ENCODE peak calls at places on chromosomes 11 and 22, in eight cellular contexts. M, N, U, B, O, Y, V and X are unnamed samples.

GRCh38 chr11:22340803-22341581 is 2.8 kb downstream of the SLC17A6 start:
- DNase-seq in M (peak), N (no peak), U (no peak), B (no peak), O (no peak), Y (no peak), V (no peak), X (no peak)

GRCh38 chr11:68122936-68123539 is 1.9 kb upstream of the CHKA start:
- DNase-seq in M (peak), N (no peak), U (no peak), B (no peak), O (no peak), Y (no peak), V (no peak), X (no peak)

GRCh38 chr22:35961480-35961902 is 67.1 kb downstream of the RBFOX2 start:
- DNase-seq in M (peak), N (peak), U (no peak), B (no peak), O (peak), Y (no peak), V (peak), X (peak)

GRCh38 chr11:28713850-28714249 is 605.7 kb downstream of the METTL15 start:
- DNase-seq in M (no peak), N (no peak), U (no peak), B (no peak), O (no peak), Y (no peak), V (no peak), X (no peak)

GRCh38 chr22:36566720-36567119 is 37.8 kb upstream of the EIF3D start:
- DNase-seq in M (no peak), N (no peak), U (no peak), B (no peak), O (no peak), Y (no peak), V (no peak), X (no peak)

GRCh38 chr11:11520231-11521015 is 101.4 kb downstream of the GALNT18 start:
- DNase-seq in M (no peak), N (no peak), U (no peak), B (no peak), O (no peak), Y (no peak), V (no peak), X (no peak)

GRCh38 chr11:1269957-1270356 is 39.5 kb downstream of the TOLLIP start:
- DNase-seq in M (no peak), N (no peak), U (peak), B (no peak), O (no peak), Y (no peak), V (no peak), X (no peak)

GRCh38 chr22:35630387-35630793 is 13.3 kb upstream of the MB start:
- DNase-seq in M (peak), N (peak), U (peak), B (peak), O (peak), Y (no peak), V (peak), X (peak)

GRCh38 chr11:13206086-13206640 is 71.4 kb upstream of the BMAL1 start:
- DNase-seq in M (no peak), N (no peak), U (no peak), B (no peak), O (no peak), Y (no peak), V (no peak), X (no peak)

GRCh38 chr11:117597083-117597482 is 199.9 kb downstream of the DSCAML1 start:
- DNase-seq in M (peak), N (peak), U (no peak), B (peak), O (peak), Y (no peak), V (peak), X (peak)

GRCh38 chr11:110903378-110903777 is 191.1 kb upstream of the ARHGAP20 start:
- DNase-seq in M (no peak), N (no peak), U (no peak), B (no peak), O (no peak), Y (no peak), V (no peak), X (no peak)

GRCh38 chr22:41908409-41909289 is 6.2 kb downstream of the SHISA8 start:
- DNase-seq in M (peak), N (no peak), U (no peak), B (no peak), O (no peak), Y (no peak), V (no peak), X (no peak)

GRCh38 chr11:126918556-126918955 is 82.0 kb downstream of the KIRREL3 start:
- DNase-seq in M (no peak), N (no peak), U (no peak), B (no peak), O (no peak), Y (no peak), V (no peak), X (peak)

GRCh38 chr11:727859-728748 is 19.2 kb upstream of the TALDO1 start:
- DNase-seq in M (peak), N (peak), U (peak), B (peak), O (peak), Y (no peak), V (peak), X (peak)

GRCh38 chr22:49827307-49827852 is 293 bp downstream of the BRD1 start:
- DNase-seq in M (peak), N (no peak), U (no peak), B (no peak), O (no peak), Y (no peak), V (no peak), X (no peak)

GRCh38 chr22:28142361-28142801 is 223.3 kb upstream of the PITPNB start:
- DNase-seq in M (peak), N (peak), U (no peak), B (no peak), O (peak), Y (no peak), V (peak), X (peak)

GRCh38 chr11:71321433-71322191 is 69.2 kb upstream of the SHANK2 start:
- DNase-seq in M (no peak), N (no peak), U (peak), B (no peak), O (no peak), Y (no peak), V (no peak), X (no peak)

GRCh38 chr22:47354668-47355387 is 592.4 kb downstream of the TBC1D22A start:
- DNase-seq in M (no peak), N (no peak), U (no peak), B (no peak), O (no peak), Y (no peak), V (no peak), X (no peak)

GRCh38 chr22:49021926-49022815 is 805.5 kb downstream of the BRD1 start:
- DNase-seq in M (no peak), N (no peak), U (peak), B (no peak), O (no peak), Y (no peak), V (no peak), X (no peak)

GRCh38 chr22:35597692-35598395 is 19.3 kb downstream of the MB start:
- DNase-seq in M (no peak), N (no peak), U (no peak), B (no peak), O (no peak), Y (no peak), V (no peak), X (no peak)

GRCh38 chr11:47881145-47881544 is 33.0 kb upstream of the NUP160 start:
- DNase-seq in M (no peak), N (no peak), U (peak), B (no peak), O (no peak), Y (no peak), V (no peak), X (no peak)

GRCh38 chr11:76892305-76892704 is 31.6 kb downstream of the ACER3 start:
- DNase-seq in M (no peak), N (no peak), U (no peak), B (no peak), O (no peak), Y (no peak), V (no peak), X (no peak)

GRCh38 chr11:95067828-95068244 is 1.1 kb downstream of the SRSF8 start:
- DNase-seq in M (no peak), N (no peak), U (peak), B (no peak), O (no peak), Y (peak), V (no peak), X (no peak)

GRCh38 chr11:95301497-95301896 is 70.5 kb upstream of the SESN3 start:
- DNase-seq in M (no peak), N (no peak), U (no peak), B (no peak), O (peak), Y (no peak), V (no peak), X (peak)

GRCh38 chr22:23673826-23674690 is 16.8 kb upstream of the RGL4 start:
- DNase-seq in M (peak), N (no peak), U (peak), B (no peak), O (no peak), Y (no peak), V (no peak), X (no peak)

GRCh38 chr11:132114185-132114584 is 743.8 kb downstream of the NTM start:
- DNase-seq in M (peak), N (no peak), U (no peak), B (no peak), O (peak), Y (no peak), V (no peak), X (peak)

GRCh38 chr22:24147666-24148065 is 33.6 kb upstream of the SUSD2 start:
- DNase-seq in M (no peak), N (no peak), U (no peak), B (peak), O (no peak), Y (no peak), V (no peak), X (no peak)

GRCh38 chr11:127126956-127127355 is 126.4 kb upstream of the KIRREL3 start:
- DNase-seq in M (peak), N (no peak), U (no peak), B (no peak), O (no peak), Y (no peak), V (no peak), X (no peak)

GRCh38 chr11:119520966-119521365 is 98.0 kb upstream of the THY1 start:
- DNase-seq in M (no peak), N (no peak), U (no peak), B (no peak), O (no peak), Y (no peak), V (no peak), X (no peak)

GRCh38 chr22:27668828-27669797 is 132.4 kb downstream of the MN1 start:
- DNase-seq in M (no peak), N (peak), U (peak), B (no peak), O (peak), Y (no peak), V (peak), X (peak)

GRCh38 chr11:119615003-119615878 is 113.8 kb downstream of the NECTIN1 start:
- DNase-seq in M (no peak), N (peak), U (no peak), B (peak), O (peak), Y (peak), V (peak), X (peak)

GRCh38 chr22:44365832-44366231 is 53.1 kb upstream of the SHISAL1 start:
- DNase-seq in M (no peak), N (no peak), U (peak), B (no peak), O (no peak), Y (no peak), V (no peak), X (no peak)

GRCh38 chr11:64784813-64785581 is 6.7 kb upstream of the SF1 start:
- DNase-seq in M (no peak), N (no peak), U (no peak), B (no peak), O (no peak), Y (no peak), V (no peak), X (no peak)

GRCh38 chr11:64788321-64789215 is 10.2 kb upstream of the SF1 start:
- DNase-seq in M (no peak), N (no peak), U (peak), B (no peak), O (no peak), Y (no peak), V (no peak), X (no peak)

GRCh38 chr11:64789331-64790204 is 11.2 kb upstream of the SF1 start:
- DNase-seq in M (no peak), N (no peak), U (peak), B (no peak), O (no peak), Y (no peak), V (no peak), X (no peak)

GRCh38 chr11:64786308-64786707 is 8.0 kb upstream of the SF1 start:
- DNase-seq in M (no peak), N (no peak), U (peak), B (no peak), O (no peak), Y (no peak), V (no peak), X (no peak)

GRCh38 chr11:64787526-64788320 is 9.4 kb upstream of the SF1 start:
- DNase-seq in M (peak), N (peak), U (peak), B (peak), O (peak), Y (peak), V (peak), X (peak)
- TF ChIP-seq CTCF in M (peak), N (peak), U (peak), B (peak), O (peak), Y (peak), V (peak), X (peak)

GRCh38 chr11:35141538-35141937 is 2.6 kb downstream of the CD44 start:
- DNase-seq in M (no peak), N (no peak), U (peak), B (no peak), O (no peak), Y (no peak), V (no peak), X (no peak)

GRCh38 chr11:35139883-35140282 is 912 bp downstream of the CD44 start:
- DNase-seq in M (no peak), N (no peak), U (no peak), B (no peak), O (no peak), Y (no peak), V (no peak), X (peak)

GRCh38 chr11:35142481-35143207 is 3.7 kb downstream of the CD44 start:
- DNase-seq in M (peak), N (peak), U (no peak), B (peak), O (peak), Y (no peak), V (no peak), X (peak)

GRCh38 chr11:35138949-35139881 is at the start of gene CD44:
- DNase-seq in M (peak), N (peak), U (peak), B (no peak), O (peak), Y (no peak), V (peak), X (peak)

GRCh38 chr11:35141034-35141433 is 2.1 kb downstream of the CD44 start:
- DNase-seq in M (no peak), N (no peak), U (no peak), B (no peak), O (no peak), Y (no peak), V (no peak), X (no peak)
- H3K4me3 ChIP-seq in M (no peak), N (peak), U (peak), B (no peak), O (peak), Y (peak), V (peak), X (peak)

GRCh38 chr11:86955674-86956522 is 703 bp upstream of the FZD4 start:
- DNase-seq in M (peak), N (peak), U (peak), B (peak), O (peak), Y (no peak), V (peak), X (peak)
- TF ChIP-seq CTCF in M (peak), N (peak), U (peak), B (peak), O (no peak), Y (peak), V (peak), X (peak)

DNA sequence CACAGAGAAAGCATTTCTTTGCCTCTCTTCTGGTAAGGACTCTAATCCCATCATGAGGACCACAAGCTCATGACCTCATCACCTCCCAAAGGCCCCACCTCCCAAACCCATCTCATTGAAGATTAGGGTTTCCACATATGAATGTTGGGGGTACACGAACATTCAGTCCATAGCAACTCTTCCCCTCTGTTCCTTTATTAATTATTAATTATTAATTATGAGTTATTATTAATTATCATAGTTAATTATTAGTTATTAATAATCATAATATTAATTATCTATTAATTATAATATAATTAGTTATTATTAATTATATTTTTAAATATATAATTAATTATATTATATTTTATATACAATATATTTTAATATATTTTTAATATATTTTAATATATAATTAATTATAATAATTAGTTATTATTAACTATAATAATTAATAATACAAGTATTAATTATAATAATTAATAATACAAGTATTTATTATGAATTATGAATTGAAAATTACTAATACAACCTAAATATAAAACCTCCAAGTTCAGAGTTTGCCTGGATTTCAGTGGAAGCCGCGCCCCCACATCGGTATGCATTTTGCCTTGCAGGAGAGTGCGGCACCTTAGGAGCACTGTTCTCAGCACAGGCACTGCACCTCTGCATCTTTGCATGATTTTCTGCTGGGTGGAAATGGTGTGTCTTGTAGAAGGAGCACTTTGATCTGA is 128.0 kb upstream of the FGF3 start:
- DNase-seq in M (no peak), N (no peak), U (peak), B (no peak), O (no peak), Y (no peak), V (no peak), X (peak)
- H3K4me3 ChIP-seq in M (no peak), N (no peak), U (no peak), B (no peak), O (no peak), Y (no peak), V (no peak), X (no peak)